ENCODE peak calls at places on chromosomes 5 and 9, in eight cellular contexts. N, J, B, A, R, S, M and L are unnamed samples.

GRCh38 chr5:98968056-98968564 is 39.3 kb upstream of the CHD1 start:
- DNase-seq in N (no peak), S (no peak), M (no peak), B (no peak), A (no peak), J (no peak), R (no peak), L (no peak)

GRCh38 chr5:108763222-108763864 is 15.6 kb downstream of the FER start:
- DNase-seq in A (no peak), B (peak), M (no peak), S (no peak), R (peak), J (no peak), N (no peak), L (no peak)

GRCh38 chr9:136690841-136691261 is 3.6 kb upstream of the AGPAT2 start:
- DNase-seq in M (peak), N (peak), R (no peak), S (peak), A (no peak), J (no peak), B (no peak), L (no peak)

GRCh38 chr9:76369583-76369982 is 24.6 kb downstream of the RFK start:
- DNase-seq in M (no peak), A (no peak), S (no peak), J (no peak), R (peak), N (no peak), B (peak), L (peak)

GRCh38 chr5:60633336-60633735 is 66.6 kb downstream of the DEPDC1B start:
- DNase-seq in M (no peak), J (no peak), B (peak), A (no peak), S (no peak), N (no peak), R (no peak), L (peak)

GRCh38 chr5:157328277-157328912 is 62.5 kb downstream of the CYFIP2 start:
- DNase-seq in R (peak), M (peak), N (peak), S (no peak), J (no peak), A (no peak), B (peak), L (peak)

GRCh38 chr9:80707120-80707519 is 982.2 kb downstream of the TLE1 start:
- DNase-seq in B (peak), M (no peak), J (no peak), N (no peak), R (no peak), A (no peak), S (no peak), L (no peak)

GRCh38 chr9:110997847-110998246 is 40.4 kb downstream of the LPAR1 start:
- DNase-seq in R (no peak), S (no peak), B (no peak), A (no peak), M (no peak), N (no peak), J (no peak), L (no peak)

GRCh38 chr5:91059409-91059808 is 323.7 kb downstream of the ARRDC3 start:
- DNase-seq in S (no peak), M (no peak), A (no peak), N (no peak), B (no peak), J (no peak), R (no peak), L (no peak)

GRCh38 chr5:74991522-74991921 is 60.8 kb downstream of the GCNT4 start:
- DNase-seq in J (no peak), A (no peak), N (no peak), R (no peak), B (no peak), M (no peak), S (no peak), L (no peak)

GRCh38 chr5:10648806-10649517 is 85.1 kb downstream of the ANKRD33B start:
- DNase-seq in A (no peak), N (no peak), R (no peak), B (no peak), S (no peak), M (no peak), J (no peak), L (no peak)

GRCh38 chr9:121944741-121945191 is 148.3 kb downstream of the TTLL11 start:
- DNase-seq in N (no peak), B (no peak), J (no peak), R (no peak), S (no peak), A (no peak), M (no peak), L (no peak)

GRCh38 chr5:110973510-110973909 is 98.0 kb upstream of the TSLP start:
- DNase-seq in B (no peak), M (no peak), J (no peak), R (peak), A (no peak), S (no peak), N (no peak), L (no peak)

GRCh38 chr5:59036274-59036961 is 453.5 kb downstream of the RAB3C start:
- DNase-seq in S (no peak), M (peak), R (no peak), N (no peak), A (no peak), J (no peak), B (peak), L (peak)

GRCh38 chr9:16421534-16421933 is 448.9 kb downstream of the BNC2 start:
- DNase-seq in N (no peak), S (no peak), R (peak), M (no peak), A (no peak), B (no peak), J (no peak), L (no peak)

GRCh38 chr5:40441733-40442132 is 238.0 kb upstream of the PTGER4 start:
- DNase-seq in M (no peak), S (no peak), A (no peak), J (no peak), R (no peak), B (no peak), N (no peak), L (no peak)

GRCh38 chr5:86684222-86684621 is 66.5 kb downstream of the COX7C start:
- DNase-seq in M (no peak), S (no peak), R (no peak), N (no peak), A (no peak), B (peak), J (no peak), L (no peak)

GRCh38 chr9:20373263-20373662 is 249.0 kb downstream of the MLLT3 start:
- DNase-seq in N (no peak), M (no peak), A (no peak), S (no peak), B (no peak), R (no peak), J (no peak), L (no peak)

GRCh38 chr5:176410486-176411180 is 5.7 kb downstream of the CLTB start:
- DNase-seq in R (no peak), B (no peak), S (peak), J (no peak), A (no peak), M (no peak), N (no peak), L (no peak)

GRCh38 chr5:112353678-112354077 is 65.4 kb downstream of the EPB41L4A start:
- DNase-seq in R (no peak), S (no peak), B (no peak), M (no peak), J (no peak), N (no peak), A (no peak), L (no peak)

GRCh38 chr9:85534340-85534739 is 207.4 kb downstream of the AGTPBP1 start:
- DNase-seq in R (no peak), A (no peak), J (no peak), M (peak), S (no peak), B (no peak), N (no peak), L (no peak)

GRCh38 chr5:86971034-86971511 is 296.6 kb upstream of the RASA1 start:
- DNase-seq in R (peak), S (no peak), J (no peak), A (no peak), B (peak), N (no peak), M (no peak), L (no peak)

GRCh38 chr9:72872718-72873117 is 80.1 kb downstream of the ALDH1A1 start:
- DNase-seq in J (no peak), S (no peak), N (no peak), R (no peak), M (no peak), A (no peak), B (peak), L (no peak)

GRCh38 chr5:135295852-135296251 is 103.2 kb downstream of the MACROH2A1 start:
- DNase-seq in R (no peak), N (no peak), J (no peak), A (no peak), B (no peak), S (no peak), M (no peak), L (no peak)

GRCh38 chr9:93588641-93589609 is 12.5 kb downstream of the PHF2 start:
- DNase-seq in S (no peak), M (no peak), R (no peak), N (no peak), A (no peak), J (no peak), B (no peak), L (no peak)
- H3K4me3 ChIP-seq in S (no peak), M (no peak), R (no peak), N (no peak), A (no peak), J (no peak), B (no peak), L (no peak)

DNA sequence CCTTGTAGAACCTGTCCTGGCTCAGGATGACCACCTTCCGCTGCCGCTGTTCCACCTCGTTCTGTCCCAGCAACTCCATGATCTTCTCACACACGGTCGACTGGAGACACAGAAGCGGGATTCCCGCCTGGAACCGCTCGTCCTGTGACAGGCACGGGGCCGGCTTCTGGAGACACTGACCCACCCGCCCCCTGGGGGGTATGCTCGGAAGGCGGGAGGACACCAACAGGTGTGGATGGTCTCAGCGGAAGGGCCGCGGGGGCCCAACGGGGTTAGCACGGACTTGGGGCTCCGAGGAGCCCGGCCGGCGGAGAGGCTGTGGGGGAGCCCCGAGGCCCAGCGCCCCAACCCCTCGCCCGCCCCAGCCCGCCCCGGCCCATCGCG is 525 bp downstream of the UCK1 start:
- DNase-seq in N (no peak), B (peak), S (peak), M (no peak), R (peak), A (no peak), J (no peak), L (peak)
- TF ChIP-seq CTCF in N (no peak), B (peak), S (peak), M (no peak), R (no peak), A (no peak), J (no peak), L (peak)

GRCh38 chr9:4740373-4740622 is 704 bp downstream of the AK3 start:
- DNase-seq in J (no peak), B (peak), A (no peak), M (no peak), R (no peak), S (no peak), N (no peak), L (no peak)

GRCh38 chr9:4743131-4743875 is 2.3 kb upstream of the AK3 start:
- DNase-seq in S (no peak), R (peak), A (no peak), M (no peak), J (no peak), N (no peak), B (peak), L (no peak)

GRCh38 chr9:4741365-4742031 is 496 bp upstream of the AK3 start:
- DNase-seq in J (no peak), S (peak), N (peak), A (no peak), R (peak), M (peak), B (peak), L (no peak)

GRCh38 chr9:4740623-4741364 is at the start of gene AK3:
- DNase-seq in B (peak), R (peak), S (peak), M (peak), J (peak), N (peak), A (no peak), L (peak)

GRCh38 chr9:4742246-4742645 is 1.2 kb upstream of the AK3 start:
- DNase-seq in S (no peak), A (no peak), M (no peak), N (no peak), R (no peak), B (no peak), J (no peak), L (no peak)
- H3K4me3 ChIP-seq in S (peak), A (peak), M (peak), N (peak), R (peak), B (peak), J (no peak), L (no peak)

DNA sequence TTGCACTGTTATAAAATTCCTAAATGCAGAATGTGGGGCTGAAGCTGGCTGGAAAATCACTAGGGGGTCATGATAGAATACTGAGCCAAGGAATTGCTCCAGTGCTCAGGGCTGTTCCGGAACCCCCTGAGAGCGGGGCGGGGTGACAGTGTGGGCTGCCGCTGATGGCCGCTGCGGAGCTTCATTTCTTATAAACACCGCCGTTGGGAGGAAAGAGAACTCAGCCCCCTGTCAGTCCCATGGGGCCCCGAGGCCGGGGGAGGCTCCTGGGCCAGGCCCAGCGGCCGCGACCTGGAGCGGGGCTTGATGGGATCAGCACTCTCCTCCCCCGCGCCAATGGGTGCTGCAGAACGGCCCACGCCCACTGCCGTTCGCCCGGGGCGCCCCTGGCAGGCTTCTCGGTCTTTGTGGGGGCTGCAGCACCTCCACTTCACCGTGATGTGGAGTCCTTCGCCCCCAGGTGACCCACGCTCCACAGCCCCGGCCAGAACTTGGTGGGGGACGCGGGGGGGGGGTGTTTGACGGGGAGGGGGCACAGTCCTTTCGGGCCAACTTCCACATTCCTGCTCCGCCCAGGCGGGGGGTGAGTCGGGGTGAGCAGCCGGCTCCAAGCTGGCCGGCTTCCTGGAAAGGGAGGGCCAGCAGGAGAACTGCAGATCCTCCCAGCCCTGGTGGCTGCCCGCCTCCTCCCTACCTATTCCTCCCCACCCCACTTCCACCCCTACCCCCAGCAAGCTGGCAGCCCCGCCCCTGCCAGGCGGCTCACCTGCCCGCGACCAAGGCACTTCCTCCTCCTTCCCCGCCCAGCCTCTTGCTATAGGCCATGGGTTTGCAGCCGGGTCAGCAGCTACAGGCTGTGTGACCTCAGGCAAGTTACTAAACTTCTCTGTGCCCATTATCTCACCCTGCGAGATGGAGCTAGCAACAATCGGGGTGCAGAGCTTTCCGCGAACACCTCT is 5.4 kb upstream of the IRF1 start:
- DNase-seq in R (peak), M (peak), S (peak), B (peak), A (peak), N (peak), J (peak), L (peak)
- TF ChIP-seq CTCF in R (no peak), M (peak), S (no peak), B (peak), A (no peak), N (no peak), J (no peak), L (peak)

DNA sequence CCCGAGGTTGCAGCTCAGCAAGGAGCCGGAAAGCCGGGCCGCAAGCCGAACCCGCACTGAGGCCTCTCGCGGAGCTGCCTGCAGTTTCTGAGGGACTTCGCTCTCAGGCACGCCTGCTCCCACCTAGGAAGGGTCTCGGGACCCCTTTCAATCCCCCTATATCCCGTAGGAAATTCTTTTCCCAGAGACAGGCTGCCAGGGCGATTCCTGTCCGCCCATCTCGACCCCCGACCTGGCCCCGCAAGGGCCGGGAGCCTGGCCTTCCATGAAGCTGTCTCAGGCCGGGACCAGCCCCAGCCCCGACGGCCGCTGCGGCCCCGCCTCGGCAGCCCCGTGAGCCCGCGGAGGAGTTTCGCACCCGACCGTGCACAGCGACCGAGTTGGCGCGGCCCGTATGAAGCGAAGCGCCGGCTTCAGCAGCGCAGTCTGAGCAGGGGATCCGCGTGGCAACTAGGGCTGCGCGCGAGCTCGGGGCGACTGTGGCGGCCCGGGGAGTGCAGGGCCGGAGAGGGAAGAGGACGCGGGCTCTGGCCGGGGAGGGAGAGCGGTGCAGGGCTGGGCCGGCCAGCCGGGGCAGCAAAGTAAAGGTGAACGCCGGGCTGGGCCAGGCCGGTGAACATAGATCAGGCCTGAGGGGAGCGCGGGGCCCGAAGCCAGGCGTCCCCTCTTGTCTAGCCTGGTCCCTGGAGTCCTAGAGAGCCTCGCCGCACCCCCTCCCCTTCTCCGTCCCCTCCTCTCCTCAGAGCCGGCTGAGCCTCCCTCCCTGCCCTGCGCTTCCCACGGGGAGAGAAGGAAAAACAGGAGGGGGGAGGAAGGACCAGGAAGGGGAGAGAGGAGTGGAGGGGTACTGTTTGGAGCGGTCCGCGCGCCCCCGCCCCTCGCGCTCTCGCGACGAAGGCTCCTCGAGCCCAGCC is 879 bp upstream of the PRDM12 start:
- DNase-seq in N (no peak), A (no peak), R (peak), B (no peak), J (no peak), S (no peak), M (no peak), L (no peak)
- H3K4me3 ChIP-seq in N (peak), A (peak), R (peak), B (no peak), J (peak), S (no peak), M (no peak), L (no peak)

GRCh38 chr9:103078581-103078980 is 83.4 kb downstream of the CYLC2 start:
- DNase-seq in M (no peak), R (no peak), S (no peak), A (no peak), J (no peak), B (no peak), N (no peak), L (no peak)
- TF ChIP-seq CTCF in M (no peak), R (no peak), S (no peak), A (no peak), J (no peak), B (no peak), N (no peak), L (no peak)

DNA sequence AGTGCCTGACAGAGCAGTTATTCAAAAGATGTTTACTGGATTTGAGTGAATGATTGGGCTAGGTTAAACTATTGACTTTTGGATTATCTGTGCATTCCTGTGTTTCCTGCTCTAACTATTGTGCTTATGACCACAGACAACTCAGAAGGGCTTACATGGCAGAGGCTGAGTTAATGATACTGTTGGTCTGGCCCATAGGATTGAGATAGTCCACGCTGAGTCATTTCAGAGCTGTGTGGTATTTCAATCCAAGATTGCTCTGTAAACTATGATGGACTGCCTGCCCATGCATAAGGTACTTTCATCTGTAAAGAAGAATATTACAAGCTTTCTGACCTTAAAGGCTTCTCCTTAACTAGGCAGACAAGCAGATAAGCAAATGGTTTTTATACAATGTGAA is 49.1 kb upstream of the SLIT3 start:
- DNase-seq in R (no peak), N (no peak), M (no peak), A (no peak), S (no peak), J (no peak), B (peak), L (peak)
- H3K4me3 ChIP-seq in R (no peak), N (no peak), M (no peak), A (no peak), S (no peak), J (no peak), B (no peak), L (no peak)

GRCh38 chr5:27015758-27016157 is 22.6 kb downstream of the CDH9 start:
- DNase-seq in R (no peak), J (no peak), N (no peak), S (no peak), B (no peak), M (no peak), A (no peak), L (no peak)

GRCh38 chr5:27026059-27026458 is 12.3 kb downstream of the CDH9 start:
- DNase-seq in M (no peak), B (no peak), S (no peak), R (no peak), N (no peak), A (no peak), J (no peak), L (no peak)

GRCh38 chr5:27026791-27027190 is 11.6 kb downstream of the CDH9 start:
- DNase-seq in J (no peak), A (no peak), M (no peak), R (no peak), N (no peak), B (no peak), S (no peak), L (no peak)

GRCh38 chr5:27020965-27021364 is 17.4 kb downstream of the CDH9 start:
- DNase-seq in N (no peak), R (no peak), S (no peak), B (peak), M (no peak), J (no peak), A (no peak), L (no peak)
- TF ChIP-seq CTCF in N (no peak), R (peak), S (no peak), B (peak), M (peak), J (no peak), A (no peak), L (peak)

DNA sequence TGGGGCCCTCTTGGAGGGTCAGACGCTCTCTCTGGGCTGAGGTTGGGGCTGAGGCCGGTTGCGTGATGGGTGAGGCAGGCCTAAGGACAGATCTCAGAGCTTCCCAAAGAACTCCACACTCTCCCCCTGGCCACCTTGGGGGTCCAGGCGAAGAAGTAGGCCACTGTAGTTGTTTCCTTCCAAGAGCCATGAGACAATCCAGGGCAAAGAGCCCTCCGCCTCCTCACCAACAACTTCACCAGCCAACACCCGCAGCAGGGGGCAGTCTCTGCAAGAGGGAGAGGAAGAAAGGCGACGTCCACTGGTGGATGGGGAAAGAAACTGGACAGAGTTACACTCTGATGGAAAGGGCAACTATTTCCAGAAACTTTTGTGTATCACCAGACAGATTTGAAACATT is 10.7 kb downstream of the SLC35A4 start:
- DNase-seq in A (no peak), M (no peak), R (peak), N (peak), B (peak), S (peak), J (no peak), L (no peak)
- H3K4me3 ChIP-seq in A (no peak), M (no peak), R (no peak), N (no peak), B (no peak), S (no peak), J (no peak), L (no peak)